ENCODE peak calls at places on chromosome 22, in five cellular contexts. One of them, this sample, is unnamed.

GRCh38 chr22:28004021-28004420 is 85.0 kb upstream of the PITPNB start:
- DNase-seq in AG09309: no peak
- DNase-seq in epithelial cell of esophagus: no peak
- DNase-seq in transverse colon: no peak
- DNase-seq in activated CD8-positive, alpha-beta memory T cell treated with anti-CD3 and anti-CD28 coated beads for 4 hours: no peak
- DNase-seq in this sample: no peak

GRCh38 chr22:39661842-39662676 is 91.5 kb downstream of the CACNA1I start:
- DNase-seq in epithelial cell of esophagus: peak
- DNase-seq in AG09309: no peak
- DNase-seq in activated CD8-positive, alpha-beta memory T cell treated with anti-CD3 and anti-CD28 coated beads for 4 hours: peak
- DNase-seq in transverse colon: peak
- DNase-seq in this sample: peak

GRCh38 chr22:19520007-19520406 is 4.2 kb downstream of the CLDN5 start:
- DNase-seq in transverse colon: no peak
- DNase-seq in AG09309: no peak
- DNase-seq in epithelial cell of esophagus: no peak
- DNase-seq in activated CD8-positive, alpha-beta memory T cell treated with anti-CD3 and anti-CD28 coated beads for 4 hours: no peak
- DNase-seq in this sample: no peak

GRCh38 chr22:50267591-50268390 is 2.4 kb downstream of the MAPK11 start:
- DNase-seq in activated CD8-positive, alpha-beta memory T cell treated with anti-CD3 and anti-CD28 coated beads for 4 hours: no peak
- DNase-seq in AG09309: no peak
- DNase-seq in transverse colon: peak
- DNase-seq in epithelial cell of esophagus: peak
- DNase-seq in this sample: no peak

GRCh38 chr22:31496735-31497146 is 405 bp downstream of the SFI1 start:
- DNase-seq in epithelial cell of esophagus: peak
- DNase-seq in activated CD8-positive, alpha-beta memory T cell treated with anti-CD3 and anti-CD28 coated beads for 4 hours: peak
- DNase-seq in transverse colon: peak
- DNase-seq in AG09309: no peak
- DNase-seq in this sample: peak

GRCh38 chr22:20803696-20804324 is 29.9 kb downstream of the SERPIND1 start:
- DNase-seq in epithelial cell of esophagus: peak
- DNase-seq in AG09309: no peak
- DNase-seq in transverse colon: peak
- DNase-seq in activated CD8-positive, alpha-beta memory T cell treated with anti-CD3 and anti-CD28 coated beads for 4 hours: no peak
- DNase-seq in this sample: peak

GRCh38 chr22:30749272-30749671 is 54.6 kb downstream of the OSBP2 start:
- DNase-seq in activated CD8-positive, alpha-beta memory T cell treated with anti-CD3 and anti-CD28 coated beads for 4 hours: no peak
- DNase-seq in epithelial cell of esophagus: no peak
- DNase-seq in AG09309: no peak
- DNase-seq in transverse colon: no peak
- DNase-seq in this sample: no peak

GRCh38 chr22:23192133-23192532 is 11.8 kb downstream of the BCR start:
- DNase-seq in epithelial cell of esophagus: peak
- DNase-seq in activated CD8-positive, alpha-beta memory T cell treated with anti-CD3 and anti-CD28 coated beads for 4 hours: no peak
- DNase-seq in transverse colon: no peak
- DNase-seq in AG09309: no peak
- DNase-seq in this sample: peak

GRCh38 chr22:30020511-30020910 is 59.8 kb upstream of the HORMAD2 start:
- DNase-seq in AG09309: no peak
- DNase-seq in transverse colon: no peak
- DNase-seq in epithelial cell of esophagus: no peak
- DNase-seq in activated CD8-positive, alpha-beta memory T cell treated with anti-CD3 and anti-CD28 coated beads for 4 hours: no peak
- DNase-seq in this sample: no peak

GRCh38 chr22:19875531-19876313 is 21.0 kb upstream of the GNB1L start:
- DNase-seq in epithelial cell of esophagus: no peak
- DNase-seq in transverse colon: no peak
- DNase-seq in activated CD8-positive, alpha-beta memory T cell treated with anti-CD3 and anti-CD28 coated beads for 4 hours: no peak
- DNase-seq in AG09309: no peak
- DNase-seq in this sample: no peak

GRCh38 chr22:30314918-30315317 is 11.8 kb downstream of the TBC1D10A start:
- DNase-seq in activated CD8-positive, alpha-beta memory T cell treated with anti-CD3 and anti-CD28 coated beads for 4 hours: peak
- DNase-seq in transverse colon: no peak
- DNase-seq in epithelial cell of esophagus: peak
- DNase-seq in AG09309: no peak
- DNase-seq in this sample: no peak

This sample was measured in NCI-H69.